ENCODE peak calls at places on chromosomes 11 and 22, in six cellular contexts. W, C, T, G, I and L are unnamed samples. For H3K79me2, the result is how much of the 10 kb centered on the place peaks cover.

GRCh38 chr11:34929794-34930763 is 13.7 kb downstream of the PDHX start:
- DNase-seq in W (no peak), C (no peak), T (no peak), G (no peak), I (no peak), L (no peak)

GRCh38 chr11:6992026-6992425 is 28.1 kb downstream of the ZNF214 start:
- DNase-seq in W (peak), C (no peak), T (no peak), G (no peak), I (peak), L (no peak)

GRCh38 chr11:66848671-66849500 is 5.6 kb downstream of the RCE1 start:
- DNase-seq in W (no peak), C (no peak), T (no peak), G (peak), I (no peak), L (no peak)

GRCh38 chr11:101863361-101863760 is 51.4 kb upstream of the CEP126 start:
- DNase-seq in W (peak), C (no peak), T (no peak), G (no peak), I (peak), L (no peak)

GRCh38 chr22:37229805-37230672 is 14.0 kb downstream of the RAC2 start:
- DNase-seq in W (peak), C (peak), T (peak), G (no peak), I (peak), L (peak)

GRCh38 chr11:59556115-59556882 is 45.0 kb downstream of the OR4D9 start:
- DNase-seq in W (peak), C (peak), T (peak), G (peak), I (peak), L (peak)

GRCh38 chr11:133718238-133718637 is 127.1 kb downstream of the SPATA19 start:
- DNase-seq in W (no peak), C (no peak), T (no peak), G (no peak), I (no peak), L (no peak)

GRCh38 chr22:23831781-23832180 is 7.0 kb downstream of the DERL3 start:
- DNase-seq in W (no peak), C (no peak), T (no peak), G (peak), I (no peak), L (no peak)

GRCh38 chr11:58530236-58530635 is 22.3 kb upstream of the OR5B21 start:
- DNase-seq in W (no peak), C (no peak), T (no peak), G (no peak), I (no peak), L (no peak)

GRCh38 chr11:9208726-9209501 is 56.2 kb downstream of the DENND5A start:
- DNase-seq in W (peak), C (no peak), T (peak), G (no peak), I (no peak), L (peak)

GRCh38 chr11:892106-892505 is 18.5 kb downstream of the CHID1 start:
- DNase-seq in W (no peak), C (no peak), T (no peak), G (peak), I (no peak), L (no peak)

GRCh38 chr11:128908391-128909246 is 17.5 kb downstream of the KCNJ5 start:
- DNase-seq in W (peak), C (peak), T (no peak), G (peak), I (peak), L (no peak)

GRCh38 chr11:121892131-121892681 is 223.8 kb downstream of the BLID start:
- DNase-seq in W (peak), C (no peak), T (no peak), G (no peak), I (peak), L (no peak)

GRCh38 chr22:44939451-44939850 is 70.4 kb downstream of the PHF21B start:
- DNase-seq in W (no peak), C (no peak), T (no peak), G (no peak), I (no peak), L (no peak)
- H3K79me2 ChIP-seq in W (under half), C (under half), T (under half), G (under half), I (under half), L (under half)

DNA sequence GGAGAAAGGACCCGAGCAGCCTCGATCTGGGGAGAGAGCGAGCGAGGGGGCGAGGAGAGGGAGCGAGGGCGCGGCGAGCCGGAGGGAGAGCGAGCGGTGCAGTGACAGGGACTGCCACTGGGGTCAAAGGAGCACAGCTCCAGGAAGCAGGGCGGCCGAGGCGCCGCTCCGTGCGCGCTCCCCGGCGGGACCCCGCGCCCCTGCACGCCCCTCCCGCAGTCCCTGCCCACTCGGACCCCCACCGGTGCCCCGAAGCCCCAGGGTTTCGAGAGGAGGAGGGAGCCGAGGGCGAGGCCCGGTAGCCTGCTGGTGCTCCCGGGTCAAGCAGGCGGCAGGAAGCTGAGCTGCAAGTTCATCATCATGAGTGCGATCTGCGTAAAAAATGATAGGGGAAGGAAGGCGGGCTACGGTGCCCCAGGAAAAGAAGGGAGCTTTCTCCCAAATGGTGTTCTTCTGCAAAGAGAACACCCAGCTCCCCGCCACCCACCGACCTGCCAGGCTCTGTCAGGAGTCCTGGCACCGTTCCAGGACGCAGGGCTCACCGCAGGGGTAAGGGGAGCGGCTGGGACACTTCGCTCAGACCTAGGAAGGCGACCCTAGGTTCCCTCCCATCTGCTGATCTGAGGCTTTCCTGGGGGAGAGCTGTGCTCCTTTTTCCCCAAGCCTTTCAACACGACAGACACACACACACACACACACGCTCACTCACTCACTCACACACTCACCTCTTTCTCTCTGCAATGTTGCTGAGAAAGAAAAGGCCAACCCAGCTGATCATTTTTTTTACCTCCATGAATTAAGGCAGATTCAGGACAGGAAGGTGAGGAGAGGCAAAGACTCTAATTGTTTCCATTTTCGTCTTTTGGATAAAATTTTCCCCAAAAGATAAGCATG is at the start of gene MPPED2:
- DNase-seq in W (no peak), C (no peak), T (no peak), G (peak), I (peak), L (no peak)
- H3K4me3 ChIP-seq in W (no peak), C (no peak), T (no peak), G (peak), I (peak), L (no peak)

GRCh38 chr11:123473941-123474668 is 44.0 kb downstream of the GRAMD1B start:
- DNase-seq in W (peak), C (no peak), T (no peak), G (no peak), I (peak), L (no peak)

GRCh38 chr11:123474994-123475393 is 44.9 kb downstream of the GRAMD1B start:
- DNase-seq in W (peak), C (no peak), T (no peak), G (no peak), I (no peak), L (no peak)

GRCh38 chr11:123469586-123469985 is 39.5 kb downstream of the GRAMD1B start:
- DNase-seq in W (no peak), C (no peak), T (no peak), G (no peak), I (no peak), L (no peak)

GRCh38 chr11:123470862-123471261 is 40.8 kb downstream of the GRAMD1B start:
- DNase-seq in W (no peak), C (no peak), T (no peak), G (no peak), I (no peak), L (no peak)

DNA sequence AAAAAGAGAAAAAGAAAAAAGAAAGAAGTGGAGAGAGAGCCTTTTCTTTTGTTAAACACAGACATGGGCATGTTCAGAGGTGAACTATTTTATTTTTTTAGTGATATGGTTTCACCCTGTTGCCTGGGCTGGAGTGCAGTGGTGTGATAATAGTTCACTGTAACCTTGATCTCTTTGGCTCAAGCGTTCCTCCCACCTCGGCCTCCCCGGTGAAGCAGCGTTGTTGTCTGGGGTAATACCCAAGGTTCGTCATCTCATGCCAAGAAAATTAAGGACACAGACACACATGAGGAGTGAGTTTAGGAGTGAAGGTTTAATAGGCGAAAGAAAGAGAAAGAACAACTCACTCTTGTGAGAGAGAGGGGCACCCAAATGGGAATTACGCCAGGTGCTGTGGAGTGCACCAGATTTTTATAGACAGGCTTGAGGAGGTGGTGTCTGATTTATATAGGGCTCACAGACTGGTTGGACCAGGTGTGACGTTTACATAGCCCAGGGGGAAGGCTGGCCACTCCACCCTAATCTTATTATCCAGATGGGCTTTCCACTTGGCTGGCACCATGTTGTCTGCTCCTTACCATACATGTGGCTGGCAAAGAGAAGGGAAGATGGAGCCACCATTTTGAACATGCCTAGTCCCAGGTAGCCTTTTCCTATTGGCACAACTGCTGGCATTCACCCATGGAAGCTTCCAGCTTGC is 42.3 kb downstream of the GRAMD1B start:
- DNase-seq in W (no peak), C (no peak), T (no peak), G (no peak), I (no peak), L (no peak)
- H3K79me2 ChIP-seq in W (under half), C (under half), T (under half), G (under half), I (half or more), L (under half)

GRCh38 chr11:111604392-111605009 is 2.3 kb downstream of the SIK2 start:
- DNase-seq in W (peak), C (peak), T (peak), G (peak), I (peak), L (peak)
- H3K4me3 ChIP-seq in W (peak), C (no peak), T (peak), G (peak), I (peak), L (peak)

GRCh38 chr22:31087744-31088215 is 6.7 kb downstream of the SMTN start:
- DNase-seq in W (no peak), C (no peak), T (no peak), G (peak), I (no peak), L (no peak)

GRCh38 chr22:31085493-31085824 is 4.3 kb downstream of the SMTN start:
- DNase-seq in W (no peak), C (no peak), T (no peak), G (no peak), I (peak), L (no peak)

GRCh38 chr22:31085928-31086327 is 4.8 kb downstream of the SMTN start:
- DNase-seq in W (no peak), C (no peak), T (no peak), G (peak), I (no peak), L (no peak)

GRCh38 chr22:31088233-31088986 is 7.3 kb downstream of the SMTN start:
- DNase-seq in W (no peak), C (no peak), T (no peak), G (peak), I (no peak), L (no peak)

DNA sequence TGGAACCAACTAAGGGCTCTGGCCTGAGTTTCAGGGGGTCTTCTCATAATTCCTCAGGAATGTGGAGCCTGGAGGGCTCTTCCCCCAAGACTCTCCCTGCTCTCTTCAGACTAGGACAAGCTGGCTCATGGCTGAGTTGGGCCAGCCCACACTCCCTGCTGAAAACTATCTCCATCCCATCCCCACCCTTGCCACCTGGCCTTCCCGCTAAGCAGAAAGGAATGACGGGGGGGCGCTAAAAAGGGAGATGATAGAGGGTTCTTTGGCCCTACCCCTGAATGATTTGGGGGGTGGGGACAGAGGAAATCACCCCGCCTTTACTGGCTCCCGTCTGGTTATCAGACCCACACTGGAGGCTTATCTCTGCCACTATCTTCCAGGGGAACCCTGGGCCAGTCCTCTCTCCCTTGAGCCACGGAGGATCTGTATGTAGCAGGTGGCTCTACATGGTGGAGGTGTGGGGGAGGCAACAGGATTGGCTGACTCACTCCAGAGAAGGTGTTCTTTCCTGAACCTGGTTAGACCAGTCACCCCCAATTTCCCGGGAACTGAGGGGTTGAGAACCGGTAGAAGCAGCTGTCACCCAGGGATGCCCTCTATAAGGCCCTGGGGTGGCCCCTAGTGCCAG is 5.7 kb downstream of the SMTN start:
- DNase-seq in W (no peak), C (no peak), T (no peak), G (peak), I (no peak), L (no peak)
- H3K79me2 ChIP-seq in W (half or more), C (under half), T (under half), G (under half), I (half or more), L (under half)

GRCh38 chr11:60858236-60858635 is 2.5 kb upstream of the PTGDR2 start:
- DNase-seq in W (no peak), C (no peak), T (no peak), G (no peak), I (no peak), L (no peak)
- H3K4me3 ChIP-seq in W (no peak), C (no peak), T (no peak), G (no peak), I (no peak), L (no peak)